ENCODE peak calls at places on chromosomes 1 and 21, in four cellular contexts. Y, Q, G and H are unnamed samples.

GRCh38 chr21:40681164-40681859 is 165.6 kb downstream of the DSCAM start:
- DNase-seq in Y (no peak), Q (no peak), G (no peak), H (no peak)

GRCh38 chr1:67339623-67340343 is 32.1 kb downstream of the IL12RB2 start:
- DNase-seq in Y (no peak), Q (no peak), G (no peak), H (no peak)

GRCh38 chr1:114130846-114131525 is 22.7 kb downstream of the SYT6 start:
- DNase-seq in Y (no peak), Q (no peak), G (peak), H (no peak)

GRCh38 chr1:226100436-226101347 is 38.2 kb downstream of the H3-3A start:
- DNase-seq in Y (peak), Q (no peak), G (peak), H (no peak)

GRCh38 chr1:8374812-8375211 is 56.9 kb downstream of the SLC45A1 start:
- DNase-seq in Y (no peak), Q (no peak), G (peak), H (no peak)

GRCh38 chr1:19079983-19080472 is 123.6 kb upstream of the IFFO2 start:
- DNase-seq in Y (no peak), Q (no peak), G (no peak), H (no peak)

GRCh38 chr1:221431968-221432367 is 309.9 kb downstream of the DUSP10 start:
- DNase-seq in Y (no peak), Q (no peak), G (no peak), H (no peak)

GRCh38 chr1:247362074-247362597 is 30.5 kb upstream of the ZNF496 start:
- DNase-seq in Y (no peak), Q (no peak), G (no peak), H (no peak)

GRCh38 chr1:161227196-161227871 is 1.5 kb downstream of the TOMM40L start:
- DNase-seq in Y (peak), Q (peak), G (peak), H (peak)

GRCh38 chr1:227999056-227999930 is 7.5 kb upstream of the WNT3A start:
- DNase-seq in Y (peak), Q (no peak), G (peak), H (peak)

DNA sequence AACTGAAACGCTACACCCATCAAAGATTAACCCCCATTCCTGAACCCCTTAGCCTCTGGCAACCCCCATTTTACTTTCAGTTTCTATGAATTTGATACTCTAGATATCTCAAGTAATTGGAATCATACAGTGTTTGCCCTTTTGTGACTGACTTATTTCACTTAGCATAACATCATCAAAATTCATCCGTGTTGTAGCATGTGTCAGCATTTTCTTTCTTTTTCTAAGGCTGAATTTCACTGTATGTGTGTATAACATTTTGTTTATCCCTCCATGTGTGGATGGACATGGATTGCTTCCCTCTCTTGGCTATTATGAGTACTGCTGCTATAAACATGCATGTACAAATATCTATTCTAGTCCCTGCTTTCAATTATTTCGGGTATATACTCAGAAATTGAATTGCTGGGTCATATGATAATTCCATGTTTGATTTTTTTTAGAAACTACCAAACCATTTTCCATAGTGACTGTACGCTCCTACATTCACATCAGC is 97.3 kb downstream of the MAP3K21 start:
- DNase-seq in Y (no peak), Q (no peak), G (no peak), H (no peak)
- TF ChIP-seq CTCF in Y (no peak), Q (peak), G (no peak), H (no peak)

DNA sequence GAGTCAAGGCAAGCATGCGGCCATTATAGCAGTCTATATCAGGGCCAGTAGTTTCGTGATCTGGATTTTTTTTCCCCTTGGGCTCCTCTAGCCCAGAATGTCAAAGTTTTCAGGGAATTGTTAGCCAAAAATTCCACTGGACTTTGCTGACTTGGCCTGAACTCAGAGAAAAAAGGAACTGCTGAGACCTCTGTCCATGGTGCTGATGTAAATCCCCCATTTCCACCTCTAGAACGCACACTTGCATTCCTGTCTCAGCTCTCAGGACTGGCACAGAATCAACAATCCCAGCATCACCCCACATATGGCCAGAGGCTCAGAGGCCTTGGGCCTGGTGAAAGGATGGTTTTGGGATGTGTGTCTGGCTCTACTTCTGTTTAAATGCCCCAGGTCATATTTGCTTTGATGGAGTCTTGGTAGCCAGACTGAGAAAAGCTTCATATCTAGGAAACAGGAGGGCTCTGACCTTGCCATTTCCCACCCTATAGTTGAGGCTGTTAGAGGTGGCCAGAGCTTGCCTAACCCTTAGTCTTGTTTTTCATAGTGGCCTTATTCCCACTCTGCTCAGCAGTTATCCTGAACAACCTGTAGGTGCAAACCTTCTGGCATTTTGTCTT is 16.9 kb upstream of the EFCAB14 start:
- DNase-seq in Y (no peak), Q (no peak), G (peak), H (no peak)
- TF ChIP-seq CTCF in Y (peak), Q (no peak), G (peak), H (peak)

DNA sequence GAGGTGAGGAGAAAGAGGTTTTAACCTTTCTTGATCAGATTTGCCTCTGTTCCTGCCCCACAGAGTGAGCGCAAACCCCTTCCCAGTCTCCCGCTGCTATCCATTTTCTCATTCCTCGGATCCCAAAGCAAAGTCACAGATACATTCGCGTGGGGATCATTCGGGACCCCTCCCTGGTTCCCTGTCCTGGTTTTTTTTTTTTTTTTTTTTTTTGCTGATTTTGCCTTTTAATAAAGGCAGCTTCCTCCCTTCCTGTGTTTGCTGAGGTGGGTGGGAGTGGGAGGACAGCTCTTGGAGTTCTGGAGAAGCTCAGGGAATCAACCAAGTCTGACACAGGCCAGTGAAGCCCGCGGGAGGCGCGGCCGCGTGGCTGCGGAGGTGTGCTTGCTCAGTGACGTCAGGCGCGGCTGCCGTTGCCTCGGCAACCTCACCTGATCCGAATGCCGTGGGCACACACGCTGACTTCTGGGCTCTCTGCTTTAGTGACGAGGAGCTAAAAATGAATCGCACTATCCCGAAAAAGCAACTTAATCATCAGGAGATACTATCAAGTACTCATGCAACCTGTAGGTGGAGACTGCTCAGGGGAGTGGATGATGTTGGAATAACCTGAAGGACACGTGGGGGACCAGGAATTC is 106.4 kb downstream of the TBX19 start:
- DNase-seq in Y (no peak), Q (peak), G (peak), H (peak)
- TF ChIP-seq CTCF in Y (no peak), Q (no peak), G (no peak), H (no peak)

DNA sequence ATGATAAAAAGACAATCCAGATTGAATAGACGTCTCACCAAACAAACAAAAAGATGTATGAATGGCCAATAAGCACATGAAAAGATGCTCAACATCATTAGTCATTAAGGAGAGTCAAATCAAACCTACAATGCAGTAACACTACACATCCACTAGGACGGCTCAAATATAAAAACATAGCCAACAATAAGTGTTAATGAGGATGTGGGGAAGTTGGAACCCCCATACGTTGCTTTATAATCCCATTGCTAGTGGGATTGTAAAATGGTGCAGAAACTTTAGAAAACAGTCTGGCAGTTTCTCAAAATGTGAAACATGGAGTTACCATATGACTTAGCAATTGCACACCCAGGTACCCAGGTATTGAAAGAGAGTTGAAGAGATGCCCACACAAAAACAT is 14.7 kb upstream of the IL24 start:
- DNase-seq in Y (no peak), Q (no peak), G (no peak), H (no peak)
- TF ChIP-seq CTCF in Y (no peak), Q (peak), G (peak), H (no peak)

DNA sequence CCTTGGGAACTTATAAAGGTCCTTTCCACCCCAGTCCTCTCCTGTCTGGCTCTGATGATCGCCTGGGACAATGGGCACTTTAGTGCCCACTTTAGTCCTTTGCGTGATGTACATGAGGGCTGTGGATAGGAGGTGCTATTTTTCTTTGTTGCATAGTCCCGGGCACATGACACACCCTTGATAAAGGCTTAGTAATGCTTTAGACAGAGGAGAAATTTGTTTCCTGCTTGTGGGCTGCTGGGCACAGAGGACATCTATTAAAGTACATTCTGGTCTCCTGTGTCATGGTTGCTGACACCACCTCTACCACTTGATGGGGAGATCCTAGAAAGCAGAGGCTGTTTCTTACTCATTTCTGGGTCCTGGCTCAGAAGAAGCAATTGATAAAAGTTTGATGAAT is 5.4 kb upstream of the KNCN start:
- DNase-seq in Y (no peak), Q (no peak), G (no peak), H (no peak)
- TF ChIP-seq CTCF in Y (no peak), Q (no peak), G (no peak), H (no peak)

DNA sequence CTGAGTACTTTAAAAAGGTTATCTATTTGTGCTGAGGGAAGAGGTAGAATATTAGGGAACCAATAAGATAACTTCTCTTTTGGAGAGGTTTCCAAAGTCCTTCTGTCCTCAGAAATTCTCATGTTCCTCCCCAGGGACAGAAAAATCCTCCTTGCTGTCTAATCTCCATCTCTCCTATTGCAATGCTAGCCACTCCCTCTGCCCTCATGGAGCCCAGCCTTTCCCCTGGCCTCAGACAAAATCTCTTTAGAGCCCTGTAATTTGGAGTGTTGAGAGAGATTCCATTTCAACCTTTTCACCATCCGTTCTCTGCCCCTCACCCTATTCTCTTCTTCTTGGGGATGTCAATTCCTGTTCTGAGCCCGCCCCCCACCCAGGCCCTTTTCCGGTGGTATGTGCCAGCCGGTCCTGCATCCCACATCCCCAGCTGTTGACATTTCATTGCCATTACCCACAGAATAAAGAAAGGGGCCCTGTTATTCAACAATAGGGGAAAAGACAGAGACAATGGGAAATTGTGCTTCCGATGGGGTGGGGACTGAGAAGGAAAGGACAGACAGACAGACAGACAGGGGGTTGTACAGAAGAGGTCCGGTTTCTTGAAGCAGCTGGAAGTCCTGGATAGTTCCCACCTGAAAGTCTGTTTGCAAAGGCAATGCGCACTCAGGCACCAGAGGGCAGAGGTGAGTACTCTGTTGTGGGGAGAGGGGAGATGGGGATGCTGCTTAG is at the start of gene HAPLN2:
- DNase-seq in Y (no peak), Q (no peak), G (peak), H (no peak)
- TF ChIP-seq CTCF in Y (peak), Q (no peak), G (peak), H (peak)